ENCODE peak calls at places on chromosomes 4 and X, in four cellular contexts. I is mucosa of descending colon; Y is HuH-7; D is activated CD4-positive, alpha-beta T cell treated with anti-CD3 and anti-CD28 coated beads for 1 hour. R is an unnamed sample.

GRCh38 chr4:138405934-138406567 is 163.9 kb upstream of the SLC7A11 start:
- DNase-seq in I (no peak), Y (no peak), D (no peak), R (no peak)

GRCh38 chrX:58025979-58026378 is 115.7 kb upstream of the ZXDA start:
- DNase-seq in I (no peak), Y (no peak), D (no peak), R (no peak)

GRCh38 chrX:132017431-132018185 is 5.5 kb upstream of the STK26 start:
- DNase-seq in I (no peak), Y (no peak), D (no peak), R (no peak)

GRCh38 chrX:17078031-17078730 is 131.7 kb downstream of the REPS2 start:
- DNase-seq in I (no peak), Y (no peak), D (no peak), R (no peak)

GRCh38 chr4:151991884-151992166 is 231.0 kb upstream of the GATB start:
- DNase-seq in I (no peak), Y (no peak), D (no peak), R (no peak)

GRCh38 chrX:77448170-77448569 is 981 bp downstream of the FGF16 start:
- DNase-seq in I (peak; percentile 47), Y (no peak), D (no peak), R (no peak)

GRCh38 chrX:9317174-9317573 is 147.7 kb upstream of the TBL1X start:
- DNase-seq in I (no peak), Y (no peak), D (no peak), R (no peak)

GRCh38 chrX:98548550-98548949 is 1664.8 kb downstream of the RPA4 start:
- DNase-seq in I (no peak), Y (no peak), D (no peak), R (no peak)

GRCh38 chr4:39664828-39665731 is 26.4 kb upstream of the SMIM14 start:
- DNase-seq in I (no peak), Y (peak; percentile 28), D (no peak), R (no peak)

GRCh38 chr4:2763511-2763967 is 7.4 kb upstream of the TNIP2 start:
- DNase-seq in I (no peak), Y (no peak), D (no peak), R (no peak)

GRCh38 chr4:140666889-140667614 is 89.1 kb downstream of the TBC1D9 start:
- DNase-seq in I (no peak), Y (no peak), D (no peak), R (no peak)

GRCh38 chr4:156889616-156890594 is 81.7 kb downstream of the PDGFC start:
- DNase-seq in I (no peak), Y (no peak), D (no peak), R (no peak)

GRCh38 chr4:186724048-186724860 is 598 bp upstream of the FAT1 start:
- DNase-seq in I (peak; percentile 65), Y (no peak), D (no peak), R (peak; percentile 53)

GRCh38 chrX:20267924-20268701 is 1.4 kb upstream of the RPS6KA3 start:
- DNase-seq in I (peak; percentile 69), Y (no peak), D (peak; percentile 7), R (peak; percentile 30)

GRCh38 chr4:48127231-48127881 is 6.7 kb downstream of the TXK start:
- DNase-seq in I (no peak), Y (no peak), D (no peak), R (no peak)

R was measured in glutamatergic neuron.